ENCODE peak calls at places on chromosomes 7 and 10, in seven cellular contexts. S is T-cell, R is HTR-8/SVneo, C is fibroblast of the conjunctiva, O is choroid plexus epithelial cell, Z is EH, U is body of pancreas. K is an unnamed sample.

GRCh38 chr7:27159278-27160146 is 3.0 kb upstream of the HOXA7 start:
- DNase-seq in S (no peak), R (no peak), C (no peak), O (no peak), Z (no peak), U (no peak), K (peak)

GRCh38 chr7:90383879-90384278 is 19.4 kb upstream of the CLDN12 start:
- DNase-seq in S (no peak), R (no peak), C (no peak), O (peak), Z (peak), U (no peak), K (no peak)

GRCh38 chr10:75660833-75661232 is 229.4 kb downstream of the LRMDA start:
- DNase-seq in S (no peak), R (no peak), C (no peak), O (no peak), Z (no peak), U (no peak), K (no peak)

GRCh38 chr10:132022241-132022640 is 40.5 kb upstream of the BNIP3 start:
- DNase-seq in S (no peak), R (no peak), C (no peak), O (no peak), Z (no peak), U (no peak), K (no peak)

GRCh38 chr7:16204953-16205352 is 216.4 kb downstream of the CRPPA start:
- DNase-seq in S (no peak), R (no peak), C (no peak), O (no peak), Z (no peak), U (no peak), K (no peak)

GRCh38 chr7:38310601-38311057 is 37.2 kb upstream of the TARP start:
- DNase-seq in S (no peak), R (no peak), C (no peak), O (peak), Z (peak), U (peak), K (peak)

GRCh38 chr7:67406941-67407340 is 410.3 kb downstream of the TYW1 start:
- DNase-seq in S (no peak), R (no peak), C (no peak), O (no peak), Z (no peak), U (no peak), K (no peak)

GRCh38 chr7:91892099-91892788 is 11.7 kb upstream of the MTERF1 start:
- DNase-seq in S (no peak), R (no peak), C (no peak), O (peak), Z (no peak), U (no peak), K (no peak)

GRCh38 chr7:50268223-50268622 is 36.3 kb upstream of the IKZF1 start:
- DNase-seq in S (no peak), R (no peak), C (no peak), O (no peak), Z (no peak), U (no peak), K (no peak)

GRCh38 chr10:62636825-62637248 is 167.7 kb upstream of the ADO start:
- DNase-seq in S (no peak), R (no peak), C (no peak), O (peak), Z (peak), U (no peak), K (no peak)

GRCh38 chr7:2873686-2874551 is 29.8 kb upstream of the GNA12 start:
- DNase-seq in S (no peak), R (peak), C (peak), O (peak), Z (peak), U (no peak), K (no peak)